ENCODE peak calls at places on chromosomes 16 and 17, in nine cellular contexts. One of them, this sample, is unnamed.

GRCh38 chr16:398551-399277 is 1.7 kb downstream of the NME4 start:
- DNase-seq in fibroblast of pulmonary artery: no peak
- DNase-seq in AG04449: no peak
- DNase-seq in BE2C: no peak
- DNase-seq in Peyer's patch: no peak
- DNase-seq in HFF-Myc: no peak
- DNase-seq in AG04450: no peak
- DNase-seq in colonic mucosa: no peak
- DNase-seq in OCI-LY7: no peak
- DNase-seq in this sample: no peak

GRCh38 chr16:88469615-88470395 is 16.7 kb downstream of the ZFPM1 start:
- DNase-seq in OCI-LY7: no peak
- DNase-seq in AG04449: no peak
- DNase-seq in AG04450: no peak
- DNase-seq in Peyer's patch: peak; percentile 71
- DNase-seq in colonic mucosa: no peak
- DNase-seq in BE2C: no peak
- DNase-seq in HFF-Myc: no peak
- DNase-seq in fibroblast of pulmonary artery: no peak
- DNase-seq in this sample: no peak

GRCh38 chr17:59372138-59372751 is 40.8 kb downstream of the YPEL2 start:
- DNase-seq in OCI-LY7: peak; percentile 71
- DNase-seq in BE2C: no peak
- DNase-seq in AG04450: no peak
- DNase-seq in fibroblast of pulmonary artery: peak; percentile 83
- DNase-seq in Peyer's patch: peak; percentile 66
- DNase-seq in colonic mucosa: peak; percentile 79
- DNase-seq in HFF-Myc: peak; percentile 36
- DNase-seq in AG04449: no peak
- DNase-seq in this sample: no peak

GRCh38 chr17:79160980-79161621 is 86.5 kb downstream of the ENGASE start:
- DNase-seq in AG04450: no peak
- DNase-seq in AG04449: no peak
- DNase-seq in fibroblast of pulmonary artery: peak; percentile 36
- DNase-seq in Peyer's patch: no peak
- DNase-seq in HFF-Myc: no peak
- DNase-seq in colonic mucosa: no peak
- DNase-seq in OCI-LY7: peak; percentile 13
- DNase-seq in BE2C: no peak
- DNase-seq in this sample: no peak

GRCh38 chr16:65745-66144 is 6.7 kb downstream of the RHBDF1 start:
- DNase-seq in AG04450: no peak
- DNase-seq in AG04449: no peak
- DNase-seq in HFF-Myc: no peak
- DNase-seq in fibroblast of pulmonary artery: peak; percentile 77
- DNase-seq in Peyer's patch: peak; percentile 85
- DNase-seq in OCI-LY7: peak; percentile 80
- DNase-seq in colonic mucosa: peak; percentile 85
- DNase-seq in BE2C: peak; percentile 92
- DNase-seq in this sample: no peak

GRCh38 chr16:1300664-1301476 is 8.6 kb upstream of the UBE2I start:
- DNase-seq in colonic mucosa: peak; percentile 82
- DNase-seq in HFF-Myc: no peak
- DNase-seq in AG04449: no peak
- DNase-seq in Peyer's patch: peak; percentile 74
- DNase-seq in OCI-LY7: peak; percentile 69
- DNase-seq in AG04450: no peak
- DNase-seq in fibroblast of pulmonary artery: peak; percentile 54
- DNase-seq in BE2C: peak; percentile 80
- DNase-seq in this sample: no peak

GRCh38 chr16:2089676-2090480 is 42.1 kb downstream of the TSC2 start:
- DNase-seq in AG04450: no peak
- DNase-seq in BE2C: no peak
- DNase-seq in colonic mucosa: no peak
- DNase-seq in AG04449: no peak
- DNase-seq in Peyer's patch: no peak
- DNase-seq in fibroblast of pulmonary artery: no peak
- DNase-seq in HFF-Myc: no peak
- DNase-seq in OCI-LY7: no peak
- DNase-seq in this sample: no peak

GRCh38 chr16:75506567-75506966 is 11.3 kb upstream of the CHST6 start:
- DNase-seq in HFF-Myc: no peak
- DNase-seq in OCI-LY7: no peak
- DNase-seq in Peyer's patch: no peak
- DNase-seq in BE2C: no peak
- DNase-seq in AG04450: no peak
- DNase-seq in fibroblast of pulmonary artery: peak; percentile 96
- DNase-seq in colonic mucosa: peak; percentile 42
- DNase-seq in AG04449: no peak
- DNase-seq in this sample: no peak

GRCh38 chr17:83150369-83151055 is 71.1 kb downstream of the METRNL start:
- DNase-seq in fibroblast of pulmonary artery: no peak
- DNase-seq in colonic mucosa: no peak
- DNase-seq in Peyer's patch: no peak
- DNase-seq in AG04449: no peak
- DNase-seq in BE2C: no peak
- DNase-seq in AG04450: no peak
- DNase-seq in OCI-LY7: no peak
- DNase-seq in HFF-Myc: no peak
- DNase-seq in this sample: no peak

GRCh38 chr17:32673964-32674363 is 187.2 kb downstream of the CDK5R1 start:
- DNase-seq in fibroblast of pulmonary artery: no peak
- DNase-seq in BE2C: no peak
- DNase-seq in HFF-Myc: no peak
- DNase-seq in AG04449: no peak
- DNase-seq in Peyer's patch: no peak
- DNase-seq in AG04450: no peak
- DNase-seq in OCI-LY7: no peak
- DNase-seq in colonic mucosa: no peak
- DNase-seq in this sample: no peak

DNA sequence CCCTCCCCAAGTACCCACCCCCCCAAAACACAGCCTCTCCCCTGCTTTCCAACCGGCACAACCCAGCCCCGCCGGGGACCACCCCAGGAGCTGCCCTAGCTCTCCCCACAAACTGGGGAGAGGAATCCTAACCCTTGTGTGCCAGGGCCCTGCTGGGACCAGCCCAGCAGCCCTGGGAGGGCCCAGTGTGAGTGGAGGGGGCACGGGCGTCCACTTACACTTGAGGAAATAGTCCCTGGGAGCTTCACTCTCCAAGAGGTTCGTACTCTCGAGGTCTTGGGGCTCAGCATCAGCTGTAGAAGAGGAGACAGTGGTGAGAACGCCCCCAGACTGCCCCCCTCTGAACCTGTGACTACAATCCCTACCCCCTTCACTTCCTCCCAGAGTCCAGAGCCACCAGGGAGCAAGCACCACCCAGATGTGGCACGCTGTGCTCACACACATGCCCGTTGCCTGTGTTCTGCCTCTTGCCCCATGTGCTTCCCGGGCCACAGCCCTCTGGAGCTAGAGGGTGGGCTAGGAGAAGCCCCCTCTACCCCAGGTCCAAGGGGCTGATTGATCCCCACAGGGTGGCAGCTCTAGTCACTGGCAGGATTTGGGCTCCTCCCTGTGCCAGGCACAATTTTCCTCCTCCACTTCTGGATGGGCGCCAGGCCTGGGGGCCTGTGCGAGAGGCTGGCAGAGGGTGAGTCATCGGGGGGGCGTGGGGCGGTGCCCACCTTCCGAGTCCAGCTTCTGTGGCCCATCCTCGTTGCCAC is 3.0 kb downstream of the TRIM47 start:
- DNase-seq in HFF-Myc: no peak
- DNase-seq in BE2C: no peak
- DNase-seq in colonic mucosa: peak; percentile 68
- DNase-seq in OCI-LY7: no peak
- DNase-seq in Peyer's patch: no peak
- DNase-seq in AG04449: no peak
- DNase-seq in AG04450: no peak
- DNase-seq in fibroblast of pulmonary artery: no peak
- DNase-seq in this sample: no peak
- H3K4me3 ChIP-seq in HFF-Myc: no peak overlapping the region
- H3K4me3 ChIP-seq in BE2C: no peak overlapping the region
- H3K4me3 ChIP-seq in colonic mucosa: peak overlapping the region; percentile 71
- H3K4me3 ChIP-seq in OCI-LY7: peak overlapping the region; percentile 71
- H3K4me3 ChIP-seq in Peyer's patch: peak overlapping the region; percentile 68
- H3K4me3 ChIP-seq in AG04449: no peak overlapping the region
- H3K4me3 ChIP-seq in AG04450: no peak overlapping the region
- H3K4me3 ChIP-seq in fibroblast of pulmonary artery: no peak overlapping the region
- H3K4me3 ChIP-seq in this sample: no peak overlapping the region

GRCh38 chr16:57773019-57773418 is 29.3 kb downstream of the KIFC3 start:
- DNase-seq in colonic mucosa: no peak
- DNase-seq in OCI-LY7: no peak
- DNase-seq in AG04449: no peak
- DNase-seq in fibroblast of pulmonary artery: no peak
- DNase-seq in Peyer's patch: no peak
- DNase-seq in BE2C: no peak
- DNase-seq in HFF-Myc: no peak
- DNase-seq in AG04450: no peak
- DNase-seq in this sample: no peak

GRCh38 chr16:57778658-57779057 is 23.6 kb downstream of the KIFC3 start:
- DNase-seq in AG04449: no peak
- DNase-seq in OCI-LY7: no peak
- DNase-seq in BE2C: no peak
- DNase-seq in HFF-Myc: no peak
- DNase-seq in AG04450: no peak
- DNase-seq in Peyer's patch: no peak
- DNase-seq in fibroblast of pulmonary artery: no peak
- DNase-seq in colonic mucosa: no peak
- DNase-seq in this sample: no peak

GRCh38 chr16:57774886-57775285 is 27.4 kb downstream of the KIFC3 start:
- DNase-seq in Peyer's patch: no peak
- DNase-seq in colonic mucosa: no peak
- DNase-seq in HFF-Myc: no peak
- DNase-seq in AG04450: no peak
- DNase-seq in fibroblast of pulmonary artery: no peak
- DNase-seq in BE2C: no peak
- DNase-seq in AG04449: no peak
- DNase-seq in OCI-LY7: no peak
- DNase-seq in this sample: no peak

GRCh38 chr16:57773680-57774295 is 28.5 kb downstream of the KIFC3 start:
- DNase-seq in OCI-LY7: no peak
- DNase-seq in BE2C: no peak
- DNase-seq in HFF-Myc: no peak
- DNase-seq in colonic mucosa: no peak
- DNase-seq in Peyer's patch: no peak
- DNase-seq in AG04449: no peak
- DNase-seq in fibroblast of pulmonary artery: no peak
- DNase-seq in AG04450: no peak
- DNase-seq in this sample: no peak

DNA sequence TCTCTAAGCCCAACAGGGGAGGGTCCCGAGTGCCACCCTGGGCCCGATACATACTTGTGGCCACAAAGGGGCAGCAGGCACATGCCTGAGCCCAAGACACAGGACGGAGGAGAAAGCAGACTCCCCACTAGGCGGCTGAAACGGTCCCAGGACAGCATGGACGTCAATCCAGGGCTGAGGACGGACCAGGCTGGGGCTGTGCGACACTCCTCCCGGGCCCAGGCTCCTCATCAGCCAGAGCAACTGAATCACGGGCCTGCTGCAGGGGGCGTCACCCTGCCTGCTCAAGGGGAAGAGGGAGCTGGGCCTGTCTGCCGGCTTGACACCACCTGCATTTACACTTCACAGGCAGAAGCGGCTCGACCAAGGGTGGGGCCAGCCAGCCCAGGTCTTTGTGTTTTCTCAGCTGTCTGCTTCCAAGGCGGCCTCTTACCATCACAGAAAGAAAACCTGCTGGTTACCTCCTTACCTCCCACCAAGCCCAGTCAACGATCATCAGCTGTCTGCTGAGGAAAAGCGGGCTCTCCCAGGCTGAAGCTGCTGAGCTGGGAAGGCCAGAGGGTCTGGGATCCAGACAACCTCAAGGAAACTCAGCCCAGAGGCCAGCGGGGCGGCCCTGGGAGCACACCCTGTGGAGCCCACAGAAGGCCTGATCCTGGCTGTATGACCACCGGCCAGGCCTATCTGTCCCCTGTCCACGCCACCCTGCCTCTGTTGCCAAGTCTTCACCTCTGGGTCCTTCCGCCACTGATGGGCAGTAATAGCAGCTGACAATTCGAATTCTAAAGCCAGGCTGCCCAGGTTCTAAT is 26.4 kb downstream of the KIFC3 start:
- DNase-seq in AG04450: no peak
- DNase-seq in fibroblast of pulmonary artery: no peak
- DNase-seq in OCI-LY7: no peak
- DNase-seq in colonic mucosa: peak; percentile 62
- DNase-seq in Peyer's patch: no peak
- DNase-seq in BE2C: peak; percentile 64
- DNase-seq in HFF-Myc: no peak
- DNase-seq in AG04449: no peak
- DNase-seq in this sample: no peak
- TF ChIP-seq CTCF in AG04450: peak; percentile 23
- TF ChIP-seq CTCF in fibroblast of pulmonary artery: peak; percentile 16
- TF ChIP-seq CTCF in OCI-LY7: peak; percentile 25
- TF ChIP-seq CTCF in colonic mucosa: peak; percentile 49
- TF ChIP-seq CTCF in Peyer's patch: peak; percentile 66
- TF ChIP-seq CTCF in BE2C: peak; percentile 58
- TF ChIP-seq CTCF in HFF-Myc: peak; percentile 14
- TF ChIP-seq CTCF in AG04449: no peak
- TF ChIP-seq CTCF in this sample: peak; percentile 65

GRCh38 chr16:8851761-8852403 is 16.9 kb downstream of the CARHSP1 start:
- DNase-seq in fibroblast of pulmonary artery: no peak
- DNase-seq in HFF-Myc: no peak
- DNase-seq in Peyer's patch: no peak
- DNase-seq in OCI-LY7: no peak
- DNase-seq in colonic mucosa: peak; percentile 16
- DNase-seq in AG04449: no peak
- DNase-seq in BE2C: no peak
- DNase-seq in AG04450: no peak
- DNase-seq in this sample: no peak
- H3K4me3 ChIP-seq in fibroblast of pulmonary artery: no peak overlapping the region
- H3K4me3 ChIP-seq in HFF-Myc: no peak overlapping the region
- H3K4me3 ChIP-seq in Peyer's patch: no peak overlapping the region
- H3K4me3 ChIP-seq in OCI-LY7: no peak overlapping the region
- H3K4me3 ChIP-seq in colonic mucosa: no peak overlapping the region
- H3K4me3 ChIP-seq in AG04449: no peak overlapping the region
- H3K4me3 ChIP-seq in BE2C: no peak overlapping the region
- H3K4me3 ChIP-seq in AG04450: no peak overlapping the region
- H3K4me3 ChIP-seq in this sample: no peak overlapping the region

GRCh38 chr17:31064707-31065106 is 30.1 kb upstream of the NF1 start:
- DNase-seq in colonic mucosa: no peak
- DNase-seq in Peyer's patch: no peak
- DNase-seq in BE2C: no peak
- DNase-seq in AG04449: no peak
- DNase-seq in HFF-Myc: no peak
- DNase-seq in OCI-LY7: no peak
- DNase-seq in AG04450: no peak
- DNase-seq in fibroblast of pulmonary artery: no peak
- DNase-seq in this sample: no peak

GRCh38 chr17:31058958-31059357 is 35.8 kb upstream of the NF1 start:
- DNase-seq in fibroblast of pulmonary artery: no peak
- DNase-seq in AG04450: no peak
- DNase-seq in colonic mucosa: no peak
- DNase-seq in BE2C: no peak
- DNase-seq in HFF-Myc: no peak
- DNase-seq in Peyer's patch: no peak
- DNase-seq in AG04449: no peak
- DNase-seq in OCI-LY7: no peak
- DNase-seq in this sample: no peak

GRCh38 chr17:31060814-31061550 is 33.8 kb upstream of the NF1 start:
- DNase-seq in BE2C: no peak
- DNase-seq in AG04449: no peak
- DNase-seq in OCI-LY7: no peak
- DNase-seq in Peyer's patch: no peak
- DNase-seq in HFF-Myc: no peak
- DNase-seq in AG04450: no peak
- DNase-seq in fibroblast of pulmonary artery: no peak
- DNase-seq in colonic mucosa: no peak
- DNase-seq in this sample: no peak

GRCh38 chr17:31061678-31062077 is 33.1 kb upstream of the NF1 start:
- DNase-seq in Peyer's patch: no peak
- DNase-seq in HFF-Myc: no peak
- DNase-seq in colonic mucosa: no peak
- DNase-seq in BE2C: peak; percentile 5
- DNase-seq in fibroblast of pulmonary artery: no peak
- DNase-seq in OCI-LY7: peak; percentile 56
- DNase-seq in AG04450: no peak
- DNase-seq in AG04449: no peak
- DNase-seq in this sample: no peak
- TF ChIP-seq CTCF in Peyer's patch: peak; percentile 2
- TF ChIP-seq CTCF in HFF-Myc: peak; percentile 33
- TF ChIP-seq CTCF in colonic mucosa: no peak
- TF ChIP-seq CTCF in BE2C: no peak
- TF ChIP-seq CTCF in fibroblast of pulmonary artery: no peak
- TF ChIP-seq CTCF in OCI-LY7: peak; percentile 69
- TF ChIP-seq CTCF in AG04450: peak; percentile 14
- TF ChIP-seq CTCF in AG04449: no peak
- TF ChIP-seq CTCF in this sample: peak; percentile 17

This sample was measured in retinal pigment epithelial cell.